ENCODE peak calls at places on chromosomes 6 and 20, in four cellular contexts. L, G, N and J are unnamed samples.

GRCh38 chr20:23305098-23305497 is 45.5 kb upstream of the NXT1 start:
- DNase-seq in L (peak), G (peak), N (no peak), J (peak)

GRCh38 chr20:49281059-49281912 is 3.4 kb upstream of the ZNFX1 start:
- DNase-seq in L (no peak), G (peak), N (peak), J (no peak)

GRCh38 chr6:52843600-52843999 is 3.0 kb upstream of the GSTA5 start:
- DNase-seq in L (no peak), G (no peak), N (no peak), J (no peak)

GRCh38 chr6:20319520-20320357 is 81.9 kb upstream of the E2F3 start:
- DNase-seq in L (no peak), G (no peak), N (no peak), J (peak)

GRCh38 chr20:6103301-6103700 is 19.5 kb downstream of the FERMT1 start:
- DNase-seq in L (no peak), G (no peak), N (no peak), J (no peak)

GRCh38 chr20:31915491-31916280 is 36.2 kb downstream of the PDRG1 start:
- DNase-seq in L (no peak), G (no peak), N (no peak), J (no peak)

GRCh38 chr6:107108201-107108890 is 7.0 kb downstream of the BEND3 start:
- DNase-seq in L (no peak), G (peak), N (no peak), J (no peak)

GRCh38 chr6:33709605-33710295 is 1.8 kb downstream of the UQCC2 start:
- DNase-seq in L (no peak), G (no peak), N (no peak), J (no peak)

GRCh38 chr6:157961829-157962228 is 19.8 kb upstream of the SYNJ2 start:
- DNase-seq in L (no peak), G (no peak), N (no peak), J (no peak)

GRCh38 chr6:108661430-108661829 is 100.7 kb downstream of the FOXO3 start:
- DNase-seq in L (peak), G (peak), N (no peak), J (no peak)

GRCh38 chr6:131885237-131885636 is 65.9 kb downstream of the CCN2 start:
- DNase-seq in L (no peak), G (no peak), N (no peak), J (no peak)

GRCh38 chr6:5256952-5257351 is 3.8 kb downstream of the LYRM4 start:
- DNase-seq in L (no peak), G (no peak), N (no peak), J (no peak)

GRCh38 chr20:17666491-17666890 is 15.6 kb downstream of the RRBP1 start:
- DNase-seq in L (no peak), G (no peak), N (no peak), J (peak)

GRCh38 chr20:40741507-40742106 is 52.6 kb upstream of the MAFB start:
- DNase-seq in L (peak), G (peak), N (peak), J (peak)

GRCh38 chr20:19564261-19564660 is 193.8 kb upstream of the RIN2 start:
- DNase-seq in L (no peak), G (no peak), N (no peak), J (no peak)

GRCh38 chr6:135054238-135054574 is 416 bp downstream of the HBS1L start:
- DNase-seq in L (no peak), G (no peak), N (peak), J (no peak)

GRCh38 chr6:168890306-168890995 is 363.2 kb downstream of the THBS2 start:
- DNase-seq in L (no peak), G (no peak), N (no peak), J (no peak)

GRCh38 chr20:9800406-9800805 is 38.5 kb downstream of the PAK5 start:
- DNase-seq in L (no peak), G (no peak), N (no peak), J (no peak)

GRCh38 chr20:47311967-47312681 is 44.4 kb downstream of the ZMYND8 start:
- DNase-seq in L (no peak), G (no peak), N (no peak), J (no peak)

GRCh38 chr6:101502818-101503217 is 109.3 kb downstream of the GRIK2 start:
- DNase-seq in L (no peak), G (no peak), N (no peak), J (no peak)

GRCh38 chr20:3461911-3462677 is 8.7 kb upstream of the ATRN start:
- DNase-seq in L (no peak), G (no peak), N (no peak), J (no peak)

GRCh38 chr6:41021832-41022231 is 17.2 kb downstream of the UNC5CL start:
- DNase-seq in L (no peak), G (no peak), N (peak), J (no peak)

GRCh38 chr20:36920334-36920730 is 31.2 kb downstream of the SAMHD1 start:
- DNase-seq in L (no peak), G (no peak), N (no peak), J (no peak)

GRCh38 chr6:85136310-85136709 is 313.6 kb upstream of the NT5E start:
- DNase-seq in L (no peak), G (no peak), N (peak), J (no peak)

GRCh38 chr20:16863315-16863714 is 115.2 kb downstream of the OTOR start:
- DNase-seq in L (no peak), G (no peak), N (no peak), J (no peak)

GRCh38 chr20:2299301-2299700 is 3.5 kb downstream of the TGM3 start:
- DNase-seq in L (no peak), G (no peak), N (peak), J (peak)

GRCh38 chr6:149228276-149228962 is 89.1 kb upstream of the TAB2 start:
- DNase-seq in L (no peak), G (no peak), N (no peak), J (no peak)

GRCh38 chr6:140320081-140320798 is 945.8 kb upstream of the CITED2 start:
- DNase-seq in L (peak), G (no peak), N (no peak), J (no peak)

GRCh38 chr20:45347936-45348809 is at the start of gene SDC4:
- DNase-seq in L (peak), G (no peak), N (peak), J (peak)

GRCh38 chr6:118772886-118773285 is 121.1 kb upstream of the ASF1A start:
- DNase-seq in L (no peak), G (no peak), N (no peak), J (no peak)

GRCh38 chr20:46022411-46023147 is 6.4 kb upstream of the SLC12A5 start:
- DNase-seq in L (peak), G (no peak), N (peak), J (peak)

GRCh38 chr20:62583424-62583920 is 58.8 kb upstream of the SLCO4A1 start:
- DNase-seq in L (peak), G (no peak), N (peak), J (peak)